ENCODE peak calls at places on chromosomes 7 and 10, in seven cellular contexts. N is GM23248; J is uterus; Q is brain microvascular endothelial cell; F is tibial artery; O is neuronal stem cell; I is CD8-positive, alpha-beta memory T cell. Z is an unnamed sample. For H3K27me3, the result is how much of the 10 kb centered on the place peaks cover.

GRCh38 chr10:13528875-13529713 is at the start of gene BEND7:
- DNase-seq in N (peak), J (peak), Q (no peak), F (no peak), O (no peak), I (no peak), Z (no peak)

GRCh38 chr10:110344622-110345021 is 39.9 kb upstream of the SMNDC1 start:
- DNase-seq in N (no peak), J (no peak), Q (no peak), F (no peak), O (no peak), I (no peak), Z (no peak)

GRCh38 chr10:44706745-44707144 is 204.4 kb upstream of the TMEM72 start:
- DNase-seq in N (peak), J (no peak), Q (peak), F (no peak), O (no peak), I (no peak), Z (no peak)

GRCh38 chr10:49756641-49757040 is 5.5 kb downstream of the OGDHL start:
- DNase-seq in N (no peak), J (no peak), Q (no peak), F (no peak), O (no peak), I (no peak), Z (no peak)

GRCh38 chr7:64887756-64888508 is 15.1 kb upstream of the ZNF273 start:
- DNase-seq in N (no peak), J (peak), Q (no peak), F (no peak), O (no peak), I (peak), Z (peak)

GRCh38 chr7:75762350-75762917 is 9.6 kb downstream of the CCL26 start:
- DNase-seq in N (peak), J (no peak), Q (peak), F (no peak), O (peak), I (no peak), Z (no peak)

GRCh38 chr10:119237722-119238436 is 30.5 kb downstream of the GRK5 start:
- DNase-seq in N (no peak), J (no peak), Q (no peak), F (no peak), O (no peak), I (no peak), Z (no peak)

GRCh38 chr7:69403169-69403568 is 195.1 kb upstream of the AUTS2 start:
- DNase-seq in N (no peak), J (no peak), Q (no peak), F (no peak), O (no peak), I (no peak), Z (no peak)

GRCh38 chr10:61592581-61592980 is 70.1 kb upstream of the CABCOCO1 start:
- DNase-seq in N (peak), J (no peak), Q (peak), F (no peak), O (no peak), I (no peak), Z (no peak)

GRCh38 chr7:93249749-93250148 is 17.6 kb downstream of the VPS50 start:
- DNase-seq in N (peak), J (no peak), Q (peak), F (no peak), O (no peak), I (no peak), Z (no peak)

DNA sequence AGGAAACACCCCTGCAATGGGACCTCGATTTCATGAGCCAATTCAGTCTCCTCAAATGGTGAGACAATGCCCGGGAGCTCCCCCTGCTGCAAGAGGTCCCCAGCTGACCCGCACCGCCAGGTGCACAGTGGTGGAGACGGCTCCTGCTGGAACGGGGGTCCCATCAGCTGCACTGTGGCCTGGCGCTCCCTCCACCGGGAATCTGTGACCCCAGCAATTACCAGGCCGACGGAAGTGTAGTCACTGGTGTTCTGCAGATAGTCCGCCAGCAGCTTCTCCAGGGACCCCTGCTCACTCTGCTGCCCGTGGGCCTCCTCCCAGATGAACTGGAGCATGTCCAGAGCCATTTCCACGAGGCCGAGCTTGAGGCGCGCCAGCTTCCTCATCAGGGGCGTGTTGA is 64.9 kb upstream of the NKX6-2 start:
- DNase-seq in N (no peak), J (no peak), Q (no peak), F (no peak), O (no peak), I (no peak), Z (peak)
- H3K27me3 ChIP-seq in N (under half), J (under half), Q (under half), F (under half), O (under half), I (under half), Z (under half)

GRCh38 chr7:157828881-157829280 is 492.1 kb downstream of the DNAJB6 start:
- DNase-seq in N (no peak), J (no peak), Q (no peak), F (no peak), O (no peak), I (no peak), Z (no peak)
- H3K27me3 ChIP-seq in N (under half), J (under half), Q (under half), F (under half), O (under half), I (under half), Z (under half)

GRCh38 chr10:5356479-5356763 is 8.3 kb upstream of the UCN3 start:
- DNase-seq in N (peak), J (no peak), Q (no peak), F (no peak), O (no peak), I (no peak), Z (no peak)
- H3K27me3 ChIP-seq in N (under half), J (under half), Q (under half), F (under half), O (under half), I (under half), Z (under half)

GRCh38 chr10:120735773-120736371 is 115.3 kb upstream of the WDR11 start:
- DNase-seq in N (peak), J (no peak), Q (no peak), F (no peak), O (no peak), I (no peak), Z (no peak)

GRCh38 chr10:120741415-120741814 is 109.7 kb upstream of the WDR11 start:
- DNase-seq in N (no peak), J (no peak), Q (no peak), F (no peak), O (no peak), I (no peak), Z (no peak)

GRCh38 chr10:120736377-120736776 is 114.8 kb upstream of the WDR11 start:
- DNase-seq in N (no peak), J (no peak), Q (no peak), F (no peak), O (no peak), I (no peak), Z (no peak)

GRCh38 chr10:120735315-120735714 is 115.8 kb upstream of the WDR11 start:
- DNase-seq in N (no peak), J (no peak), Q (no peak), F (no peak), O (no peak), I (no peak), Z (no peak)

DNA sequence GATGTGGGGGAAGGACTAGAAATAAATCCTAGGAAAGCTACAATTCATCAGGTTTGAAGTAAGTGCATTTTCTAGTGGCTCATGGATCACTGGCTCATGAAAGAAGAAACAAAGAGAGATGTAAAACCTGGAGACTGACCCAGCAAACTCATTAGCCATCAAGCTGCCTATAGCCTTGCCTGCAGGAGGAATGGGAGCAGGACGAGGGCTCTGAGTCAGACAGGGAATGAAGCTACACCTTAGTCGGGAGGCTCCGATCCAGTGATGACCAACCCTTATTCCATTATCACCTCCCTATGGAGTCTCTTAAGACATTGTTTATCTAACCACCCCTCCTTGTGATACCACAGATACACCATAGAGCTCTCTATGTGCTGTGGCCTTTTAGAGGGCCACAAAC is 112.5 kb upstream of the WDR11 start:
- DNase-seq in N (no peak), J (no peak), Q (no peak), F (no peak), O (no peak), I (no peak), Z (no peak)
- H3K27me3 ChIP-seq in N (under half), J (under half), Q (under half), F (under half), O (under half), I (under half), Z (under half)

DNA sequence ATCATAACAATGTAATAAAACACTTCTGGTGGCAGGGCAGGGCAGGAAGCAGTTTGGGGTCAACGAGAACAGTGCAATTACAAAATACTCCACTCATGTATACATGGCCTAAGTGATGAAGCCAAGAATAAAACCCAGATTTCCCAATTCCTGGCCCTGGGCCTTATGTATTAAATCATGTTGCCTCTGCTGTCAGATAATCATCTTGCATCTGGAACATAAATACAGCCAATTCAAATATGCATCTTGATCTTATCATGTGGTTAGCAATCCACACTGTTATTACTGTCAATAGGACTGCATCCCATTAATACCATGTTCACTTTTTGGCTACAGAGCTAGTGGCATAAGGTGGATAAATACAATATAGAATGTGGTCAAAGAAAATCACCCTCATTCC is 186.5 kb upstream of the SLC25A13 start:
- DNase-seq in N (no peak), J (no peak), Q (no peak), F (no peak), O (no peak), I (no peak), Z (no peak)
- H3K27me3 ChIP-seq in N (under half), J (under half), Q (under half), F (under half), O (under half), I (under half), Z (under half)

GRCh38 chr10:120583424-120584108 is 126.5 kb downstream of the PLPP4 start:
- DNase-seq in N (no peak), J (no peak), Q (no peak), F (no peak), O (no peak), I (no peak), Z (no peak)
- H3K27me3 ChIP-seq in N (under half), J (under half), Q (under half), F (under half), O (under half), I (under half), Z (under half)